ENCODE peak calls at places on chromosome 21, in ten cellular contexts. R is A549, Y is testis, N is K562, Q is thyroid gland, X is heart left ventricle, J is sigmoid colon, W is spleen, E is IMR-90, Z is HCT116. C is an unnamed sample.

GRCh38 chr21:14527690-14528652 is 18.1 kb downstream of the SAMSN1 start:
- DNase-seq in E (no peak), X (no peak), R (no peak), Q (no peak), W (no peak), J (no peak), Y (no peak), N (no peak), Z (no peak), C (peak)

GRCh38 chr21:35635261-35635660 is 425.1 kb downstream of the SETD4 start:
- DNase-seq in E (peak), R (no peak), N (no peak), W (no peak), J (no peak), X (no peak), Q (no peak), Y (no peak), Z (no peak), C (no peak)

GRCh38 chr21:35467536-35467935 is 418.4 kb upstream of the RUNX1 start:
- DNase-seq in X (no peak), N (no peak), R (no peak), Z (no peak), J (no peak), Y (no peak), Q (no peak), E (peak), W (no peak), C (no peak)

GRCh38 chr21:24428539-24429186 is 1178.6 kb downstream of the MRPL39 start:
- DNase-seq in N (no peak), E (no peak), Q (no peak), W (no peak), J (no peak), R (no peak), X (no peak), Z (no peak), Y (no peak), C (no peak)

GRCh38 chr21:30434033-30434631 is 4.1 kb downstream of the KRTAP13-4 start:
- DNase-seq in W (no peak), Z (no peak), Q (peak), E (no peak), J (no peak), N (peak), X (no peak), R (no peak), Y (peak), C (peak)

GRCh38 chr21:33117268-33117888 is 47.4 kb downstream of the OLIG1 start:
- DNase-seq in W (no peak), N (no peak), R (no peak), E (no peak), Q (no peak), J (peak), Z (no peak), X (no peak), Y (no peak), C (no peak)

GRCh38 chr21:33549848-33550771 is 7.3 kb downstream of the SON start:
- DNase-seq in N (no peak), Q (no peak), J (no peak), E (no peak), R (no peak), Z (no peak), X (no peak), W (no peak), Y (no peak), C (no peak)

GRCh38 chr21:15160136-15160535 is 95.3 kb upstream of the NRIP1 start:
- DNase-seq in E (no peak), Y (no peak), Z (no peak), W (no peak), Q (no peak), X (no peak), R (no peak), J (no peak), N (no peak), C (no peak)

GRCh38 chr21:15976807-15977206 is 247.0 kb downstream of the USP25 start:
- DNase-seq in X (no peak), W (no peak), E (no peak), R (no peak), Q (no peak), N (no peak), Y (no peak), Z (no peak), J (no peak), C (peak)

GRCh38 chr21:46624050-46624449 is 11.4 kb upstream of the PRMT2 start:
- DNase-seq in R (no peak), E (no peak), Z (no peak), J (no peak), W (no peak), Q (no peak), N (no peak), X (no peak), Y (no peak), C (no peak)

GRCh38 chr21:21301013-21301412 is 302.8 kb downstream of the NCAM2 start:
- DNase-seq in R (no peak), X (no peak), Q (no peak), Z (no peak), E (no peak), J (no peak), N (no peak), Y (no peak), W (no peak), C (no peak)

GRCh38 chr21:34635307-34635706 is 20.4 kb upstream of the RCAN1 start:
- DNase-seq in W (no peak), E (no peak), R (no peak), Z (no peak), Q (no peak), Y (peak), X (no peak), N (peak), J (no peak), C (peak)

GRCh38 chr21:23968008-23968407 is 1639.3 kb downstream of the MRPL39 start:
- DNase-seq in Q (no peak), Y (no peak), N (no peak), Z (no peak), X (no peak), E (no peak), R (no peak), W (no peak), J (no peak), C (no peak)

GRCh38 chr21:32829504-32829903 is 57.9 kb upstream of the PAXBP1 start:
- DNase-seq in J (no peak), Z (no peak), W (no peak), E (no peak), N (no peak), X (no peak), Y (no peak), R (no peak), Q (no peak), C (no peak)

GRCh38 chr21:28776251-28776650 is 216.4 kb downstream of the LTN1 start:
- DNase-seq in E (peak), Q (no peak), R (no peak), Y (no peak), Z (no peak), X (no peak), N (no peak), J (no peak), W (no peak), C (peak)

GRCh38 chr21:31557421-31557955 is 102.0 kb upstream of the SOD1 start:
- DNase-seq in Z (no peak), R (no peak), Y (peak), J (no peak), E (no peak), X (no peak), W (peak), Q (no peak), N (no peak), C (no peak)

GRCh38 chr21:26837539-26837938 is 7.7 kb downstream of the ADAMTS1 start:
- DNase-seq in Z (no peak), R (no peak), Y (no peak), X (no peak), E (no peak), Q (no peak), W (no peak), J (no peak), N (no peak), C (no peak)

GRCh38 chr21:10464975-10465374 is 56.4 kb upstream of the TPTE start:
- DNase-seq in E (no peak), N (no peak), X (no peak), J (no peak), R (no peak), Z (no peak), Q (no peak), Y (no peak), W (no peak), C (no peak)

GRCh38 chr21:15362458-15362857 is 297.7 kb upstream of the NRIP1 start:
- DNase-seq in X (no peak), E (no peak), J (no peak), N (no peak), W (no peak), Y (no peak), Z (no peak), Q (no peak), R (no peak), C (no peak)

GRCh38 chr21:31623664-31624063 is 35.8 kb upstream of the SOD1 start:
- DNase-seq in W (no peak), Y (no peak), Z (no peak), X (no peak), R (no peak), N (peak), E (no peak), Q (no peak), J (no peak), C (peak)

GRCh38 chr21:21076051-21076450 is 77.8 kb downstream of the NCAM2 start:
- DNase-seq in Z (no peak), Y (no peak), Q (no peak), R (no peak), W (no peak), J (no peak), E (no peak), X (no peak), N (no peak), C (no peak)

GRCh38 chr21:30463713-30464112 is 16.5 kb downstream of the KRTAP19-1 start:
- DNase-seq in Q (no peak), X (no peak), Y (peak), R (no peak), J (no peak), W (no peak), N (no peak), E (no peak), Z (no peak), C (peak)

GRCh38 chr21:34528131-34528561 is 16.1 kb upstream of the KCNE1 start:
- DNase-seq in W (no peak), X (no peak), R (no peak), Q (no peak), Y (no peak), Z (no peak), E (peak), N (no peak), J (no peak), C (no peak)

GRCh38 chr21:22211943-22212342 is 1213.7 kb downstream of the NCAM2 start:
- DNase-seq in W (no peak), N (no peak), R (no peak), Z (no peak), J (no peak), Q (no peak), X (no peak), E (no peak), Y (no peak), C (no peak)

GRCh38 chr21:15706686-15707085 is 23.1 kb upstream of the USP25 start:
- DNase-seq in Y (no peak), X (no peak), Q (no peak), W (no peak), J (no peak), N (no peak), R (peak), Z (peak), E (peak), C (peak)

GRCh38 chr21:15275615-15276228 is 210.9 kb upstream of the NRIP1 start:
- DNase-seq in N (no peak), E (no peak), J (no peak), Y (no peak), W (no peak), Q (no peak), Z (no peak), X (no peak), R (no peak), C (no peak)

GRCh38 chr21:33406493-33406892 is 3.3 kb downstream of the IFNGR2 start:
- DNase-seq in J (no peak), Y (peak), X (no peak), W (no peak), Z (no peak), N (no peak), E (no peak), Q (no peak), R (no peak), C (no peak)

GRCh38 chr21:33042812-33043211 is 17.1 kb downstream of the OLIG2 start:
- DNase-seq in N (no peak), W (no peak), Q (peak), Z (peak), R (peak), Y (no peak), E (peak), X (no peak), J (no peak), C (no peak)

GRCh38 chr21:27126140-27126539 is 159.3 kb upstream of the ADAMTS5 start:
- DNase-seq in W (no peak), X (no peak), J (no peak), Z (no peak), R (no peak), Y (no peak), E (no peak), N (no peak), Q (no peak), C (no peak)

GRCh38 chr21:16196521-16197208 is 466.9 kb downstream of the USP25 start:
- DNase-seq in W (no peak), Q (no peak), J (no peak), E (no peak), N (no peak), Y (no peak), Z (no peak), X (no peak), R (no peak), C (peak)

GRCh38 chr21:16218682-16219343 is 489.0 kb downstream of the USP25 start:
- DNase-seq in J (no peak), R (no peak), W (no peak), E (no peak), Y (no peak), Q (no peak), Z (no peak), N (no peak), X (no peak), C (no peak)

GRCh38 chr21:26717146-26717739 is 128.0 kb downstream of the ADAMTS1 start:
- DNase-seq in Y (no peak), J (no peak), Z (no peak), R (peak), W (no peak), N (no peak), E (peak), Q (no peak), X (no peak), C (peak)

GRCh38 chr21:35408401-35408800 is 359.3 kb upstream of the RUNX1 start:
- DNase-seq in E (peak), R (no peak), Y (no peak), N (no peak), X (no peak), W (no peak), J (no peak), Z (no peak), Q (no peak), C (no peak)

GRCh38 chr21:40717008-40717407 is 129.9 kb downstream of the DSCAM start:
- DNase-seq in Y (no peak), Q (no peak), X (no peak), R (no peak), Z (no peak), J (no peak), N (no peak), W (no peak), E (no peak), C (no peak)

GRCh38 chr21:28325618-28326017 is 667.1 kb downstream of the LTN1 start:
- DNase-seq in R (no peak), Z (no peak), Y (no peak), J (no peak), X (no peak), N (no peak), Q (no peak), W (no peak), E (no peak), C (no peak)

GRCh38 chr21:30882907-30883597 is 1.7 kb upstream of the KRTAP11-1 start:
- DNase-seq in N (no peak), X (no peak), R (no peak), Y (no peak), Q (no peak), Z (no peak), W (no peak), E (no peak), J (no peak), C (no peak)

GRCh38 chr21:35095859-35096291 is 46.8 kb upstream of the RUNX1 start:
- DNase-seq in N (no peak), X (no peak), Z (no peak), Y (no peak), Q (no peak), W (no peak), J (no peak), E (peak), R (no peak), C (no peak)

GRCh38 chr21:34845521-34846213 is 176.9 kb downstream of the CLIC6 start:
- DNase-seq in E (peak), W (no peak), J (no peak), R (no peak), N (no peak), Z (peak), Q (no peak), X (no peak), Y (no peak), C (peak)

GRCh38 chr21:44329086-44329889 is 9.9 kb downstream of the CFAP410 start:
- DNase-seq in Z (no peak), N (no peak), X (no peak), Y (no peak), W (no peak), J (no peak), Q (peak), R (no peak), E (no peak), C (no peak)
- TF ChIP-seq POLR2A in Z (no peak), N (peak), X (no peak), Y (no peak), W (no peak), J (no peak), Q (no peak), R (no peak), E (no peak), C (no peak)

GRCh38 chr21:45545236-45545570 is 3.0 kb upstream of the SLC19A1 start:
- DNase-seq in Z (no peak), N (no peak), R (no peak), E (no peak), Q (no peak), X (peak), J (no peak), Y (no peak), W (no peak), C (no peak)

GRCh38 chr21:45547211-45547900 is 5.1 kb upstream of the SLC19A1 start:
- DNase-seq in W (no peak), J (no peak), Z (no peak), Y (no peak), X (no peak), R (no peak), N (no peak), E (no peak), Q (no peak), C (no peak)

GRCh38 chr21:45546636-45547203 is 4.5 kb upstream of the SLC19A1 start:
- DNase-seq in Y (no peak), Q (no peak), W (peak), J (no peak), X (no peak), E (no peak), N (no peak), R (no peak), Z (no peak), C (no peak)

GRCh38 chr21:45544449-45545235 is 2.4 kb upstream of the SLC19A1 start:
- DNase-seq in W (peak), J (peak), Z (no peak), X (peak), E (no peak), Q (no peak), Y (no peak), R (no peak), N (no peak), C (no peak)

GRCh38 chr21:45545691-45546531 is 3.7 kb upstream of the SLC19A1 start:
- DNase-seq in N (no peak), Q (no peak), E (no peak), J (no peak), X (peak), Y (no peak), W (peak), R (no peak), Z (no peak), C (no peak)
- TF ChIP-seq POLR2A in N (no peak), Q (no peak), E (no peak), J (no peak), X (no peak), Y (no peak), W (no peak), R (no peak), Z (no peak), C (no peak)

GRCh38 chr21:42654179-42654912 is 925 bp downstream of the PDE9A start:
- DNase-seq in N (no peak), W (peak), Y (no peak), J (no peak), Z (no peak), E (no peak), R (peak), Q (peak), X (peak), C (peak)

GRCh38 chr21:42656872-42657271 is 3.5 kb downstream of the PDE9A start:
- DNase-seq in J (no peak), X (peak), R (no peak), N (no peak), Z (no peak), E (no peak), Q (no peak), Y (no peak), W (peak), C (no peak)

GRCh38 chr21:42653492-42654061 is at the start of gene PDE9A:
- DNase-seq in X (peak), E (no peak), R (peak), N (peak), W (peak), J (no peak), Q (peak), Z (no peak), Y (no peak), C (peak)

GRCh38 chr21:42655797-42656770 is 2.7 kb downstream of the PDE9A start:
- DNase-seq in R (no peak), Z (no peak), Q (peak), J (peak), W (peak), Y (no peak), X (peak), N (no peak), E (no peak), C (no peak)

DNA sequence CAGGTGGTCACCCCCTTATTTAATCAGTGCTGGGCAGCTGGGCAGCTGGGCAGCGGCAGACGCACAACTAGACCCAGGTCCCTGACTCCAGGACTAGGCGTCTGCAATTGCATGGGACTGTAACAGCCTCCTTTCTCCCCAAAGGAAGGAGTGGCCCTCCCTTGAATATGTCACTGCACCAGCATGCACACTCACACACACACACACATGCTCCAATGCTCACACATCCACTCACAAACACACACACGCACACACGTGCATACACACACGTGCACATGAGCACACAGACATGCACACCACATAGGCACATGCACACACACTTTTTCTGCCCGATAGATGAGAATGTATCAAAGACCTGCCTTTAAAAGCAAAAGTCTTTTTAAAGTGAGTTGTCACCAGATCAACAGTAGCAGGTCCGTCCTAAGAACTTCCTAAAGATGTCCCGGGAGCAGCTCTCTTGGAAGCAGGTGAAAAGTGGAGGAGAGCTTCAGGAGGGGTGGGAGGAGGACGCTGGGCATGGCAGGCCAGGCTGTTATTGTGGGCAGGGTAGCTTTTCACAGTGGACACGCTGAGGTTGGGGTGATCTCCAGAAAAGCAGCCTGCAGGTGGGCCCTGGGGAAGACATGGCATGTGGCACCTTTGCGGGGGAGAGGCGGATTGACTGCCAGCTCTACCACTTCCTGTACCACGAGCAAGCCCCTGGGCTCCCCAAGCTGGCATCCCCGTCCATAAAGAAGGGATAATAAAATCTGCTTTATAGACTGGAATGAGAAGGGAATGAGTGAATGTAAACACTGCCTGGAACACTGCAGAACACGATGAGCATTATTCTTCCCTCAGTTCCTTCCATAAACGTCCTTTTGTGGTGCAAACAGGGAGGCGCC is 1.7 kb downstream of the PDE9A start:
- DNase-seq in N (no peak), Q (no peak), Z (no peak), R (no peak), X (peak), J (no peak), E (no peak), Y (no peak), W (no peak), C (no peak)
- TF ChIP-seq POLR2A in N (no peak), Q (no peak), Z (no peak), R (no peak), X (no peak), J (no peak), E (no peak), Y (no peak), W (no peak), C (no peak)

DNA sequence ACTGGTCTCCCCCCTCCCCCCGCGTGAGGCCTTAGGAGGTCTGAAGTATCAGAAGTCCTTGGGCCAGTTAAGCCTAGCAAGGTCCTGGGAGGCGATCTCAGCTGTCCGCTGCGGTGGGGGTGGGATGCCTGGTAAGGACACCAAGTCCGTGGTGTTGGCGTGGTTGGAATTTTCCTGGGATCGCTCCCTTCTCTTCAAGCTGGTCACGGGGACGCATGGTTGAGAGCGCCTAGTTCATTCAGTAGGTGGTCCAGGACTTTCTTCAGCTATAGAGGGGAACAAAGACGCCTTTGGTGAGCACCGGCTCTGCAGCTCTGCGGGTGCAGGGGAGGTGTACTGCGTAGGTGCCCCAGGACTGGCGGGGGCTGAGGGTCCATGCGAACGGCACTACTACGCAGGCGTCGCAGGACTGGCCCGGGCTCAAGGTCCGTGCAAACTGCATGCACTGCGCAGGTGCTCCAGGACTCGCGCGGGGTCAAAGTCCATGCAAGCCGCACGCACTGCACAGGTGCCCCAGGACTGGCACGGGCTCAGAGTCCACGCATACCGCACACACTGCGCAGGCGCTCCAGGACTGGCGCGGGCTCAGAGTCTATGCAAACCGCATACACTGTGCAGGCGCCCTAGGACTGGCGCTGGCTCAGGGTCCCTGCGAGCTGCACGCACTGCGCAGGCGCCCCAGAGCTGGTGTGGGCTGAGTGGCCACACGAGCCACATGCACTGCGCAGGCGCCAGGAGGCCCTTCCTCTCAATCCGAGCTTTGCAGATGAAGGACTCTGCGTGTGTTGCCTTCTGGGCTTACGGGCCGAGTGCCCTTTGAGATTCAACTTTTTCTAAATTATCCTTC is 36.6 kb upstream of the HMGN1 start:
- DNase-seq in E (peak), Q (peak), Y (peak), R (peak), J (peak), Z (no peak), X (peak), W (peak), N (no peak), C (peak)
- TF ChIP-seq POLR2A in E (no peak), Q (no peak), Y (no peak), R (peak), J (no peak), Z (no peak), X (no peak), W (no peak), N (no peak), C (peak)